ENCODE peak calls at places on chromosome 9, in five cellular contexts. I is fibroblast of lung, P is BJ, Y is brain microvascular endothelial cell, S is GM13976. O is an unnamed sample.

GRCh38 chr9:77426712-77427111 is 221.4 kb downstream of the GNA14 start:
- DNase-seq in I (no peak), P (no peak), Y (no peak), S (no peak), O (no peak)

GRCh38 chr9:127972316-127972871 is 8.4 kb downstream of the EEIG1 start:
- DNase-seq in I (no peak), P (no peak), Y (no peak), S (no peak), O (no peak)

GRCh38 chr9:78351816-78352215 is 54.9 kb downstream of the PSAT1 start:
- DNase-seq in I (no peak), P (no peak), Y (no peak), S (no peak), O (no peak)

GRCh38 chr9:15253197-15253596 is 53.8 kb downstream of the TTC39B start:
- DNase-seq in I (peak), P (no peak), Y (peak), S (no peak), O (no peak)

GRCh38 chr9:69637801-69638200 is 34.4 kb downstream of the APBA1 start:
- DNase-seq in I (peak), P (peak), Y (peak), S (no peak), O (no peak)

GRCh38 chr9:79189511-79189924 is 382.2 kb upstream of the TLE4 start:
- DNase-seq in I (peak), P (no peak), Y (peak), S (no peak), O (no peak)

GRCh38 chr9:77707696-77708095 is 59.6 kb upstream of the GNA14 start:
- DNase-seq in I (peak), P (peak), Y (peak), S (no peak), O (no peak)

GRCh38 chr9:13554626-13555025 is 275.1 kb upstream of the MPDZ start:
- DNase-seq in I (no peak), P (no peak), Y (no peak), S (no peak), O (no peak)

GRCh38 chr9:83130541-83130940 is 67.6 kb upstream of the RASEF start:
- DNase-seq in I (peak), P (no peak), Y (peak), S (no peak), O (no peak)

GRCh38 chr9:96616817-96617438 is 2.7 kb downstream of the CDC14B start:
- DNase-seq in I (no peak), P (no peak), Y (no peak), S (no peak), O (no peak)

GRCh38 chr9:101398335-101398929 is at the start of the genes MRPL50 and ZNF189:
- DNase-seq in I (peak), P (peak), Y (peak), S (peak), O (peak)

GRCh38 chr9:98678244-98678842 is 30.4 kb downstream of the GABBR2 start:
- DNase-seq in I (no peak), P (no peak), Y (no peak), S (no peak), O (no peak)

GRCh38 chr9:137759117-137759516 is 118.5 kb upstream of the CACNA1B start:
- DNase-seq in I (no peak), P (no peak), Y (no peak), S (peak), O (peak)

GRCh38 chr9:33524431-33524947 is 438 bp downstream of the ANKRD18B start:
- DNase-seq in I (no peak), P (no peak), Y (no peak), S (peak), O (peak)

GRCh38 chr9:125794708-125795107 is 47.5 kb downstream of the PBX3 start:
- DNase-seq in I (no peak), P (no peak), Y (no peak), S (no peak), O (no peak)

GRCh38 chr9:13479071-13479470 is 199.6 kb upstream of the MPDZ start:
- DNase-seq in I (no peak), P (no peak), Y (no peak), S (no peak), O (no peak)

GRCh38 chr9:14179449-14179848 is 134.5 kb downstream of the NFIB start:
- DNase-seq in I (no peak), P (no peak), Y (no peak), S (no peak), O (no peak)

GRCh38 chr9:76873821-76874220 is 32.1 kb downstream of the PRUNE2 start:
- DNase-seq in I (no peak), P (no peak), Y (no peak), S (no peak), O (no peak)

GRCh38 chr9:121646992-121647391 is 4.4 kb upstream of the DAB2IP start:
- DNase-seq in I (no peak), P (no peak), Y (no peak), S (no peak), O (no peak)

GRCh38 chr9:21696411-21696865 is 106.0 kb upstream of the MTAP start:
- DNase-seq in I (no peak), P (no peak), Y (no peak), S (peak), O (no peak)

GRCh38 chr9:70602364-70603019 is 188.0 kb upstream of the KLF9 start:
- DNase-seq in I (peak), P (peak), Y (peak), S (peak), O (peak)

GRCh38 chr9:26971721-26972120 is 15.5 kb downstream of the IFT74 start:
- DNase-seq in I (no peak), P (no peak), Y (no peak), S (no peak), O (no peak)

GRCh38 chr9:125971895-125972729 is 224.9 kb downstream of the PBX3 start:
- DNase-seq in I (no peak), P (no peak), Y (no peak), S (no peak), O (no peak)

GRCh38 chr9:113614843-113615648 is 151.5 kb downstream of the RGS3 start:
- DNase-seq in I (peak), P (peak), Y (peak), S (peak), O (no peak)

GRCh38 chr9:130996205-130996604 is 12.8 kb upstream of the LAMC3 start:
- DNase-seq in I (no peak), P (no peak), Y (no peak), S (no peak), O (no peak)

GRCh38 chr9:130995399-130995941 is 13.5 kb upstream of the LAMC3 start:
- DNase-seq in I (peak), P (no peak), Y (peak), S (no peak), O (no peak)

GRCh38 chr9:130997395-130997684 is 11.6 kb upstream of the LAMC3 start:
- DNase-seq in I (no peak), P (no peak), Y (no peak), S (no peak), O (no peak)

GRCh38 chr9:130997925-130998595 is 10.9 kb upstream of the LAMC3 start:
- DNase-seq in I (peak), P (no peak), Y (peak), S (peak), O (peak)

GRCh38 chr9:130996672-130997394 is 12.1 kb upstream of the LAMC3 start:
- DNase-seq in I (no peak), P (no peak), Y (no peak), S (no peak), O (no peak)
- TF ChIP-seq CTCF in I (no peak), P (no peak), Y (no peak), S (no peak), O (no peak)

GRCh38 chr9:95063300-95063699 is 254.2 kb downstream of the FANCC start:
- DNase-seq in I (no peak), P (no peak), Y (no peak), S (no peak), O (no peak)
- TF ChIP-seq CTCF in I (no peak), P (no peak), Y (no peak), S (no peak), O (no peak)

GRCh38 chr9:16293610-16294009 is 576.9 kb downstream of the BNC2 start:
- DNase-seq in I (no peak), P (no peak), Y (no peak), S (no peak), O (no peak)
- TF ChIP-seq CTCF in I (no peak), P (no peak), Y (no peak), S (no peak), O (no peak)

DNA sequence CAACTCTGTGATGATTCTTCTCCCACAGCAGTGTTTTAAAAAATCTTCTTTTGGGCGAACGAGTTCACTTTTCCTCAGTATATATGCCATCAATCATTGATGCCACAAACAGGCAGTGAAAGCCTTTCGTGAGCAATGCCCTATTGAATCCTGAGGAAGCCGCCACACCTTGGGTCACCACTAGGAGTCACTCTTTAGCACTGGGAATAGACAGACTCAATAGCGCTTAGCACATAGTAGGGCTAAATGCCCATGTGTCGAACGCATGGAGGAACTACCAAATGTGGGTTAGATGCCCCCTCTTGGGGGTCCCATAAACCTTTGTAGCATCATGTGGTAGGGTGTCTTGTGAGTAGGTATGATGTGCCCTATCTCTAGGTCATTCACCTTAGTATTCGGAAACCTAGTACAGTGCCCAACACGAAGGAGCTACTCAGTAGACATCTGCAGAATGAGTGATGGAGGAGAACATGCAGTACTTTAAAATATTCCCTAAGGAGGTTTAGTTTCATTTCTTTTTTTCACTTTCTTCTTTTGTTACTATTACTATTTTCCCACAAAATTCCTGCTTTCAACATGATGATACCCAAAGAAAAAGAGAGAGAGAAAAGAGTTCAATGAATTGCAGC is 603.7 kb downstream of the BNC2 start:
- DNase-seq in I (no peak), P (no peak), Y (no peak), S (no peak), O (no peak)
- TF ChIP-seq CTCF in I (peak), P (peak), Y (peak), S (peak), O (peak)

DNA sequence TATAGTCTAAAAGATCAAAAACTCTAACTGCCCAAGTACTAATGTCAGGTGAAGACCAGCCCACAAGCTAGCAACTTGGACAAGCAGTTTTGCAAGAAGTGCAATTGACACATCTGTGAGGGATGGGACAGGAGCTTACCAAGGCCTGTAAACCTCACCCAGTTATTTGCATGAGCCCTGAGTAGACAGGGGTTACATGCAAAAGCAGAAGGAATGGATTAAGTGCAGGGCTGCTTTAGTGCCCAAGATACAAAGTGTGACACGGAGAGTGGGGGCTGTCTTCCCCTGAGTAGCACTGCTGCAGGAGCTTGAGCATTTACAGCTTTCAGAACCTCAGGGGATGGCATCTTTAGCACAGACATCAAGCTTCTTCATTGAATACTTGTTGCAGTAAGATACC is 286.7 kb downstream of the ELAVL2 start:
- DNase-seq in I (no peak), P (no peak), Y (no peak), S (no peak), O (no peak)
- TF ChIP-seq CTCF in I (no peak), P (no peak), Y (no peak), S (no peak), O (no peak)

GRCh38 chr9:34628656-34629491 is at the start of gene ARID3C:
- DNase-seq in I (no peak), P (no peak), Y (no peak), S (peak), O (peak)
- TF ChIP-seq CTCF in I (no peak), P (no peak), Y (no peak), S (no peak), O (peak)

GRCh38 chr9:31808770-31809169 is 575.7 kb upstream of the ACO1 start:
- DNase-seq in I (no peak), P (no peak), Y (no peak), S (no peak), O (no peak)

GRCh38 chr9:31807574-31808256 is 576.7 kb upstream of the ACO1 start:
- DNase-seq in I (no peak), P (no peak), Y (no peak), S (no peak), O (no peak)
- TF ChIP-seq CTCF in I (no peak), P (no peak), Y (peak), S (no peak), O (peak)

O was measured in GM13977.